ENCODE peak calls at places on chromosomes 16 and 17, in nine cellular contexts. Q is endothelial cell, O is upper lobe of right lung, R is astrocyte, W is RWPE1, Y is heart left ventricle, M is sigmoid colon, E is neural crest cell, H is heart right ventricle. I is an unnamed sample.

GRCh38 chr16:14491831-14492529 is 138.1 kb downstream of the PARN start:
- DNase-seq in M (no peak), E (no peak), Q (peak), O (no peak), H (no peak), W (no peak), Y (no peak), R (no peak), I (no peak)

GRCh38 chr17:18994626-18995025 is 9.9 kb downstream of the FAM83G start:
- DNase-seq in E (no peak), O (no peak), R (no peak), Y (no peak), M (no peak), Q (no peak), H (no peak), W (no peak), I (no peak)

GRCh38 chr17:48441231-48441711 is 11.3 kb upstream of the SKAP1 start:
- DNase-seq in R (no peak), Y (no peak), H (no peak), M (no peak), O (no peak), Q (no peak), E (no peak), W (no peak), I (no peak)

GRCh38 chr17:70520447-70520846 is 351.1 kb downstream of the KCNJ2 start:
- DNase-seq in O (no peak), R (no peak), M (no peak), Y (no peak), E (no peak), H (no peak), Q (no peak), W (no peak), I (no peak)

GRCh38 chr16:50836121-50836541 is 94.2 kb downstream of the CYLD start:
- DNase-seq in M (no peak), E (no peak), Y (no peak), R (no peak), W (no peak), O (no peak), Q (no peak), H (no peak), I (no peak)

GRCh38 chr16:85335584-85336492 is 223.6 kb upstream of the CIBAR2 start:
- DNase-seq in Q (no peak), R (no peak), E (no peak), H (no peak), M (no peak), Y (no peak), O (no peak), W (no peak), I (no peak)

GRCh38 chr16:76346210-76346609 is 69.0 kb downstream of the CNTNAP4 start:
- DNase-seq in W (no peak), R (no peak), H (no peak), E (no peak), M (no peak), O (no peak), Q (no peak), Y (no peak), I (no peak)

GRCh38 chr16:27481282-27481934 is 68.3 kb downstream of the GTF3C1 start:
- DNase-seq in R (no peak), E (no peak), W (no peak), M (no peak), Y (no peak), Q (no peak), H (no peak), O (no peak), I (no peak)

GRCh38 chr17:38729886-38730525 is at the start of gene CISD3:
- DNase-seq in H (peak), E (peak), W (peak), Q (peak), O (peak), R (peak), M (peak), Y (peak), I (peak)

GRCh38 chr16:90061437-90061836 is 15.7 kb downstream of the PRDM7 start:
- DNase-seq in W (no peak), M (no peak), O (no peak), H (no peak), Q (no peak), Y (no peak), E (no peak), R (no peak), I (no peak)

GRCh38 chr16:47724386-47724785 is 263.3 kb downstream of the PHKB start:
- DNase-seq in W (no peak), R (no peak), E (no peak), Y (no peak), O (no peak), Q (no peak), M (no peak), H (no peak), I (no peak)

GRCh38 chr17:8173056-8173870 is 2.9 kb downstream of the TMEM107 start:
- DNase-seq in Y (peak), E (no peak), W (peak), M (peak), H (no peak), R (peak), Q (peak), O (peak), I (peak)
- TF ChIP-seq CTCF in Y (no peak), E (no peak), W (no peak), M (no peak), H (no peak), R (no peak), Q (no peak), O (no peak), I (no peak)

GRCh38 chr17:13306310-13306962 is 288.6 kb upstream of the ELAC2 start:
- DNase-seq in Y (no peak), M (no peak), E (peak), O (no peak), R (peak), H (no peak), W (peak), Q (peak), I (peak)
- TF ChIP-seq CTCF in Y (peak), M (no peak), E (peak), O (peak), R (peak), H (peak), W (no peak), Q (peak), I (peak)

GRCh38 chr16:23678430-23679273 is at the start of gene PLK1:
- DNase-seq in Q (peak), M (peak), E (peak), O (peak), W (peak), R (peak), H (peak), Y (peak), I (peak)

GRCh38 chr16:23682181-23682580 is 3.5 kb downstream of the PLK1 start:
- DNase-seq in R (no peak), E (no peak), Y (no peak), W (no peak), Q (no peak), H (no peak), M (no peak), O (no peak), I (no peak)

GRCh38 chr16:23676924-23677480 is 1.7 kb upstream of the PLK1 start:
- DNase-seq in H (no peak), O (no peak), Q (no peak), R (no peak), W (no peak), Y (no peak), E (no peak), M (no peak), I (no peak)

GRCh38 chr16:23679986-23680336 is 1.3 kb downstream of the PLK1 start:
- DNase-seq in W (no peak), O (no peak), M (no peak), E (no peak), H (no peak), R (no peak), Y (no peak), Q (no peak), I (no peak)

GRCh38 chr16:23679274-23679985 is 741 bp downstream of the PLK1 start:
- DNase-seq in M (no peak), Q (no peak), W (peak), Y (no peak), O (no peak), H (no peak), R (peak), E (peak), I (peak)
- TF ChIP-seq CTCF in M (no peak), Q (no peak), W (no peak), Y (no peak), O (no peak), H (no peak), R (no peak), E (no peak), I (no peak)

GRCh38 chr17:2042355-2042929 is 620 bp downstream of the OVCA2 start:
- DNase-seq in M (no peak), H (no peak), R (no peak), Y (no peak), O (no peak), Q (peak), E (no peak), W (no peak), I (peak)
- TF ChIP-seq CTCF in M (no peak), H (no peak), R (peak), Y (no peak), O (no peak), Q (no peak), E (no peak), W (no peak), I (peak)

GRCh38 chr16:81497690-81498089 is 53.1 kb downstream of the CMIP start:
- DNase-seq in H (no peak), E (no peak), M (no peak), R (no peak), W (no peak), O (no peak), Q (no peak), Y (peak), I (no peak)
- TF ChIP-seq CTCF in H (peak), E (no peak), M (no peak), R (no peak), W (no peak), O (peak), Q (no peak), Y (peak), I (no peak)

DNA sequence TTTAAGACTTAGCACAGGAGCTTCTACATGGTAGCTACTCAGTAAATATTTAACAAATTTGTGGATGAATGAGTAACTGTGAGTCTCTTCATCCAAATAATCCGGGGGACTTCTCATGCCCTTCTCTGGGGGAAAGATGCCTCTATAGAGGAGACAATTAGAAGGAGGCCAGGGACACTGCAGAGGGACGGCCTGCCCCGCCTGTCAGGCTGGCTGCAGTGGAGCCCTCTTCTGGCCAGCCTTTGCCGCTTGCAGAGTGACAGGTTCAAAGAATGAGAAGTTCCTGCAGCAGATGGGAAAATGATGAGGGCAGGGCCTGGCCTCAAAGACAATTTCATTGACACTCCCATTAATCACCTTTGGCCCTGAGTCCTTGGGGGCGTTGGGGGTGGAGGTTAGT is 339.1 kb downstream of the MAF start:
- DNase-seq in Y (peak), M (no peak), R (no peak), W (no peak), Q (peak), E (peak), H (peak), O (peak), I (peak)
- TF ChIP-seq CTCF in Y (peak), M (no peak), R (no peak), W (no peak), Q (peak), E (peak), H (peak), O (peak), I (peak)

GRCh38 chr16:63787014-63787413 is 1334.8 kb downstream of the CDH11 start:
- DNase-seq in R (no peak), H (no peak), Y (no peak), M (no peak), W (no peak), Q (no peak), O (no peak), E (no peak), I (no peak)

DNA sequence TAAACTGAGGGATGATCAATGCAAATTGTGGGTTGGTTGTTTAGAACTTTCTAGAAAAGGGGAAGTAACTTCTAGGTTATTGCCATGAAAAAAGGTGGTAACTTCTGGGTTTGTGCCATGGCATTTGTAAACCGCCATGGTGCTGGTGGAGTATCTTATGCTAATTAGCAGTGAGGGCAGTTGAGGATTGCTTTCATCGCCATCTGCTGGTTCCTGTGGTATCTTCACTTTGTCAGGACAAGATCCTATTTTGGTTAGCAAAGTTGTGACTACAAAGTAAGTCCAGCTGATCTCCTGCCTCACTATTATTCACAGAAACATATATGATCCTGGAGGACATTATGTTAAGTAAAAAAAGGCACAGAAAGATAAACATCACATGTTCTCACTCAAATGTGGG is 1332.3 kb downstream of the CDH11 start:
- DNase-seq in H (no peak), Q (no peak), Y (no peak), R (no peak), E (no peak), M (no peak), O (no peak), W (no peak), I (no peak)
- TF ChIP-seq CTCF in H (peak), Q (no peak), Y (peak), R (peak), E (peak), M (no peak), O (no peak), W (no peak), I (no peak)

GRCh38 chr17:66775881-66776400 is 59.0 kb upstream of the CACNG5 start:
- DNase-seq in O (no peak), Q (no peak), E (no peak), R (no peak), H (no peak), M (no peak), Y (no peak), W (no peak), I (no peak)

GRCh38 chr17:66778531-66778930 is 56.4 kb upstream of the CACNG5 start:
- DNase-seq in W (no peak), E (no peak), M (no peak), H (no peak), O (no peak), R (no peak), Y (no peak), Q (no peak), I (no peak)

GRCh38 chr17:66777689-66778225 is 57.2 kb upstream of the CACNG5 start:
- DNase-seq in Y (no peak), M (no peak), H (no peak), Q (no peak), O (peak), R (peak), E (no peak), W (no peak), I (no peak)

GRCh38 chr17:66775262-66775661 is 59.7 kb upstream of the CACNG5 start:
- DNase-seq in H (no peak), E (no peak), R (no peak), M (no peak), O (no peak), W (no peak), Q (no peak), Y (no peak), I (no peak)

DNA sequence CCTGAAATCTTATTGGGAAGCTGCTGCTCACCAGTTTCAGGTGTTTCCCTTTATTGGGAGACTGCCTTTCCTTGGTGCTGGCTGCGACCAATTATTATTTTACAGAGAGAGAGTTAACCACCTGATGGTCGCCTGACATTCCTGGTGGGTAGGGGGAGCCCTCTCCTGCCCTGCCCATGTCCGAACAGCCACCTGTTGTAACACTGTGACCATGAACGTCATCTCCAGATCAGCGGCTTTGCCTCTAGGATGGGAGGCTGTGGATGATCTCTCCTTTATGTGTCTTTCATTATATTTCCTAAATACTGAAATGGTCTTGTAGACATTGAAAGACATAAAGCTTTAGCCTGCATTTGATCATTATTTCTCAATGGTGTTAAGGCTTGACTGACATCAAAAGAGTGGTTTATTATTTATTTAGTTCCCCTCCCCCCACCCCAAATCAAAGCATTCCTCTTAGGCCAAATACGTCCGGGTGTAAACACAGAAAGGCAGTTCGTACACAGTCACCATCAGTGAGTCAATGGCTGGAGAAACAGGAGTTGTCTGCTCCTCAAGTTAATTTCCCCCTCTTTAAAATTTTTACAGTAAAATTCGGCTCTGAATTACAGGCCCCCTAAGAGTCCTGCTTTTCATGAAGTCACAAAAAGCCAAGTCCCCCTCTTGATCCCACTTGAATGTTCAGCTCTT is 57.8 kb upstream of the CACNG5 start:
- DNase-seq in Y (no peak), Q (no peak), E (no peak), O (no peak), H (no peak), R (peak), W (no peak), M (no peak), I (no peak)
- TF ChIP-seq CTCF in Y (no peak), Q (no peak), E (no peak), O (no peak), H (no peak), R (no peak), W (no peak), M (no peak), I (no peak)

GRCh38 chr17:44947461-44948314 is at the start of gene KIF18B:
- DNase-seq in H (peak), Q (peak), R (peak), Y (peak), W (peak), M (peak), O (peak), E (peak), I (peak)
- TF ChIP-seq CTCF in H (no peak), Q (no peak), R (no peak), Y (no peak), W (no peak), M (no peak), O (no peak), E (peak), I (no peak)

I was measured in nephron progenitor cell.